ENCODE peak calls at places on chromosomes 12 and 14, in seven cellular contexts. I, L, N, P, O, X and A are unnamed samples.

GRCh38 chr12:9346866-9347327 is 138.7 kb upstream of the PZP start:
- DNase-seq in I (no peak), L (no peak), N (no peak), P (no peak), O (no peak), X (no peak), A (no peak)

GRCh38 chr12:2256453-2256852 is 203.7 kb downstream of the CACNA1C start:
- DNase-seq in I (no peak), L (no peak), N (no peak), P (no peak), O (no peak), X (no peak), A (no peak)

GRCh38 chr14:93787465-93788306 is 599 bp downstream of the PRIMA1 start:
- DNase-seq in I (no peak), L (no peak), N (no peak), P (no peak), O (no peak), X (no peak), A (peak; percentile 83)

GRCh38 chr12:50042693-50043092 is 14.7 kb upstream of the ASIC1 start:
- DNase-seq in I (no peak), L (no peak), N (no peak), P (no peak), O (no peak), X (no peak), A (no peak)

GRCh38 chr12:75635606-75636444 is 124.4 kb upstream of the KRR1 start:
- DNase-seq in I (peak; percentile 99), L (peak; percentile 41), N (peak; percentile 40), P (peak; percentile 97), O (no peak), X (no peak), A (no peak)

GRCh38 chr14:50364792-50365191 is 31.9 kb downstream of the CDKL1 start:
- DNase-seq in I (peak; percentile 21), L (no peak), N (no peak), P (no peak), O (no peak), X (no peak), A (no peak)

GRCh38 chr14:101527987-101528386 is 33.3 kb upstream of the DIO3 start:
- DNase-seq in I (no peak), L (no peak), N (no peak), P (no peak), O (no peak), X (no peak), A (no peak)

GRCh38 chr12:6697584-6698351 is 2.8 kb downstream of the PIANP start:
- DNase-seq in I (peak; percentile 45), L (peak; percentile 64), N (peak; percentile 82), P (peak; percentile 45), O (no peak), X (peak; percentile 75), A (peak; percentile 85)

GRCh38 chr14:96176811-96177211 is 27.8 kb upstream of the BDKRB2 start:
- DNase-seq in I (no peak), L (no peak), N (no peak), P (no peak), O (no peak), X (no peak), A (no peak)

GRCh38 chr12:68865399-68866154 is 57.6 kb downstream of the MDM2 start:
- DNase-seq in I (no peak), L (peak; percentile 38), N (no peak), P (no peak), O (no peak), X (no peak), A (no peak)

GRCh38 chr14:35365130-35366047 is 39.2 kb downstream of the NFKBIA start:
- DNase-seq in I (peak; percentile 54), L (peak; percentile 82), N (peak; percentile 77), P (peak; percentile 98), O (no peak), X (no peak), A (no peak)

GRCh38 chr12:109532721-109533486 is 40.4 kb downstream of the MMAB start:
- DNase-seq in I (no peak), L (no peak), N (no peak), P (no peak), O (no peak), X (no peak), A (no peak)

GRCh38 chr14:23308721-23309445 is 2.2 kb downstream of the BCL2L2 start:
- DNase-seq in I (no peak), L (no peak), N (no peak), P (no peak), O (no peak), X (no peak), A (no peak)

GRCh38 chr14:20612403-20612802 is 21.2 kb upstream of the RNASE12 start:
- DNase-seq in I (no peak), L (no peak), N (no peak), P (no peak), O (no peak), X (no peak), A (no peak)

GRCh38 chr14:60116181-60116580 is 24.5 kb downstream of the PCNX4 start:
- DNase-seq in I (no peak), L (no peak), N (no peak), P (no peak), O (no peak), X (no peak), A (no peak)

GRCh38 chr14:92254786-92255185 is 68.2 kb upstream of the SLC24A4 start:
- DNase-seq in I (no peak), L (no peak), N (no peak), P (no peak), O (no peak), X (no peak), A (peak; percentile 80)

GRCh38 chr14:104554608-104555401 is 24.8 kb upstream of the C14orf180 start:
- DNase-seq in I (no peak), L (no peak), N (no peak), P (no peak), O (no peak), X (peak; percentile 68), A (no peak)

GRCh38 chr14:41498959-41499358 is 107.7 kb upstream of the LRFN5 start:
- DNase-seq in I (no peak), L (no peak), N (no peak), P (no peak), O (no peak), X (no peak), A (no peak)

GRCh38 chr12:91877461-91878230 is 268.0 kb downstream of the BTG1 start:
- DNase-seq in I (no peak), L (no peak), N (no peak), P (no peak), O (no peak), X (no peak), A (no peak)

GRCh38 chr12:54394986-54395385 is 10.5 kb upstream of the ZNF385A start:
- DNase-seq in I (no peak), L (no peak), N (no peak), P (no peak), O (no peak), X (no peak), A (no peak)

GRCh38 chr12:2311001-2311778 is 258.4 kb downstream of the CACNA1C start:
- DNase-seq in I (no peak), L (no peak), N (no peak), P (no peak), O (no peak), X (no peak), A (no peak)

GRCh38 chr12:47736877-47737676 is 11.8 kb upstream of the ENDOU start:
- DNase-seq in I (no peak), L (peak; percentile 59), N (no peak), P (no peak), O (no peak), X (peak; percentile 84), A (no peak)

GRCh38 chr12:123150273-123150803 is 552 bp downstream of the PITPNM2 start:
- DNase-seq in I (no peak), L (peak; percentile 42), N (peak; percentile 50), P (no peak), O (no peak), X (peak; percentile 88), A (peak; percentile 55)
- TF ChIP-seq REST in I (no peak), L (no peak), N (no peak), P (no peak), O (no peak), X (no peak), A (no peak)

DNA sequence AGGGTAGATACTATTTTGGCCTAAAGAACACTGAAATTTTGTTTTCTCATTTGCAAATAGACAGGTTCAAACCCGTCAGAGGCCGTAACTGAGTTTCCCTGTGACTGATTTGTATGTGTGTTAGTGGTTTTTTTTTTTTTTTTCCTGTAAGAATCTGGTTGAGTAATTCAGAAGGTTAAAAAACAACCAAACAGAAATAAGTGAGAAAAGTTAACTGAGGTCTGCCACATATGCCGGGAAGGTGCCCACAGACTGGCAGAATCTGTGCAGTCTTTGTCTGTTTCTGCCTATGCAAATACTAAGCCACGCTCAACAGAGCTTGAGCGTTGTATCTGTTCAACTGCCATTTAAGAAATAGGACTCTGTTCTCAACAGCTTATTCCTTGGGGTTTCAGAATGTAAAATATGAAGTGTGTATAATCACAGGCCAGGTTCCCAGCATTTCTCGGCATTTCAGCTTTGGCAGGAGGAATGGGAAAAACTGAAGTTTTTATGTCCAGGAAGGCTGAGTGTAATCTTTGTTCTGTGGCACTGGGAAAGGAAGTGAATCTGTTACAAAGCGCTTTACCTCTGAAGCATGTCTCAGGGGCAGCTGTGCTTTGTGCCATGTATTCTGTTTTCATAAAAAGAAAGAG is 181.9 kb downstream of the PRKCH start:
- DNase-seq in I (no peak), L (no peak), N (no peak), P (no peak), O (peak; percentile 94), X (no peak), A (no peak)
- H3K4me2 ChIP-seq in I (no peak overlapping the region), L (no peak overlapping the region), N (peak overlapping the region; percentile 38), P (no peak overlapping the region), O (peak overlapping the region; percentile 81), X (no peak overlapping the region), A (peak overlapping the region; percentile 59)

GRCh38 chr14:67446371-67447032 is 34.5 kb upstream of the PLEK2 start:
- DNase-seq in I (no peak), L (no peak), N (no peak), P (no peak), O (no peak), X (no peak), A (no peak)
- TF ChIP-seq REST in I (no peak), L (no peak), N (no peak), P (no peak), O (no peak), X (no peak), A (no peak)

GRCh38 chr14:99589651-99590530 is 14.1 kb downstream of the CCDC85C start:
- DNase-seq in I (no peak), L (no peak), N (no peak), P (no peak), O (no peak), X (no peak), A (no peak)
- H3K4me2 ChIP-seq in I (no peak overlapping the region), L (no peak overlapping the region), N (peak overlapping the region; percentile 59), P (no peak overlapping the region), O (no peak overlapping the region), X (peak overlapping the region; percentile 65), A (no peak overlapping the region)

DNA sequence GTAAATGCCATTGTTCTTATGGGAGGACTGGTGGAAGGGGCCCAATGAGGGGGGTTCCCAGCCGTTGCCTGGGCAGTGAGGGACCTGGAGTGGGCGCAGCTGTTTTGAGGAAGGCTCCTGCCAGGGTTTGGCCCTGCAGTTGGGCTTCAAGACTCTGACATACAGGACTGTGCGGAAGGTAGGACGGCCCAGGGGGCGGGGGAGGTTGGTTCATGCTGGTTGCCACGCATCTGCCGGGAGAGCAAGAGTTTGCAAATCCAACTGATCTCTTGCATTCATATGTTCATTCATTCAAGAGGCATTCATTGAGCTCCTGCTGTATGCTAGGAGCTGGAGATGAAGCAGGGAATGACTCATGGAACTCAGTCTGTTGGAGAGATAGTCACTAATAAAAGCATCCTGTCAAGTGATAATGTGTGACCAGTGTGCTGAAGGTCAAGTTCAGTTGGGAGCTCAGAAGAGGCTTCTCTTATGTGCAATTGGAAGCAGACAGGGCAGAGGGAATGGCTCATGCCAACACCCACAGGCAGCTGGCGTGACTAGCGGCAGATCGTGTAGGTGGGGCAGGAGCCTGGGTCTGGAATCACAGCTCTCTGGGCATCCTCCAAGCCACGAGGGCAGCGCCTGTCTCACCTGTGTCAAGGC is 7.8 kb downstream of the SH2B3 start:
- DNase-seq in I (no peak), L (peak; percentile 74), N (no peak), P (no peak), O (no peak), X (no peak), A (no peak)
- TF ChIP-seq REST in I (no peak), L (no peak), N (no peak), P (no peak), O (no peak), X (no peak), A (no peak)